ENCODE peak calls at places on chromosomes 5 and 9, in eight cellular contexts. M is left ventricle myocardium inferior; C is stomach; J is CD4-positive, CD25-positive, alpha-beta regulatory T cell; S is AG04450; K is RWPE1; O is psoas muscle; Z is tibial artery. W is an unnamed sample.

GRCh38 chr5:72947523-72947922 is 8.3 kb upstream of the FCHO2 start:
- DNase-seq in O (no peak), C (no peak), S (no peak), M (no peak), Z (no peak), K (no peak), J (no peak), W (no peak)

GRCh38 chr9:83432104-83432627 is 106.0 kb downstream of the FRMD3 start:
- DNase-seq in Z (peak; percentile 62), J (no peak), C (peak; percentile 97), M (peak; percentile 82), K (no peak), O (peak; percentile 66), S (no peak), W (no peak)

GRCh38 chr5:65646938-65647337 is 22.1 kb downstream of the SHLD3 start:
- DNase-seq in O (no peak), K (no peak), M (no peak), Z (no peak), S (no peak), C (no peak), J (no peak), W (no peak)

GRCh38 chr9:121966706-121967105 is 126.4 kb downstream of the TTLL11 start:
- DNase-seq in Z (no peak), K (no peak), O (no peak), C (no peak), J (no peak), M (no peak), S (no peak), W (no peak)

GRCh38 chr5:34957857-34958690 is 28.7 kb downstream of the DNAJC21 start:
- DNase-seq in C (no peak), Z (no peak), S (no peak), K (peak; percentile 36), O (no peak), J (no peak), M (no peak), W (no peak)

GRCh38 chr5:167050568-167051214 is 1240.8 kb upstream of the WWC1 start:
- DNase-seq in M (no peak), O (no peak), Z (no peak), K (no peak), S (no peak), J (no peak), C (no peak), W (no peak)

GRCh38 chr5:57493034-57493433 is 10.4 kb upstream of the ACTBL2 start:
- DNase-seq in C (no peak), J (no peak), K (no peak), O (no peak), S (no peak), M (no peak), Z (no peak), W (no peak)

GRCh38 chr9:131290039-131290766 is 680 bp downstream of the PLPP7 start:
- DNase-seq in K (no peak), J (no peak), M (no peak), S (no peak), O (peak; percentile 55), C (no peak), Z (no peak), W (no peak)

GRCh38 chr5:119355244-119355635 is 579 bp upstream of the TNFAIP8 start:
- DNase-seq in S (no peak), Z (no peak), K (peak; percentile 86), O (no peak), J (peak; percentile 24), C (peak; percentile 58), M (no peak), W (no peak)

GRCh38 chr9:18338042-18338441 is 135.9 kb upstream of the ADAMTSL1 start:
- DNase-seq in M (no peak), Z (no peak), C (no peak), S (no peak), O (no peak), K (no peak), J (no peak), W (no peak)

GRCh38 chr5:126395198-126395597 is 28.0 kb upstream of the GRAMD2B start:
- DNase-seq in C (no peak), S (no peak), K (no peak), Z (no peak), M (no peak), J (no peak), O (no peak), W (no peak)

GRCh38 chr9:92948032-92948534 is 760 bp downstream of the FGD3 start:
- DNase-seq in C (no peak), M (no peak), K (no peak), Z (no peak), O (no peak), J (no peak), S (no peak), W (no peak)

GRCh38 chr5:88251048-88251711 is 17.5 kb downstream of the TMEM161B start:
- DNase-seq in J (peak; percentile 6), Z (no peak), S (no peak), K (no peak), O (no peak), C (no peak), M (no peak), W (no peak)

GRCh38 chr5:119274024-119274766 is 81.6 kb upstream of the TNFAIP8 start:
- DNase-seq in C (no peak), Z (no peak), O (no peak), M (no peak), S (no peak), J (no peak), K (peak; percentile 92), W (no peak)

GRCh38 chr9:130189840-130190239 is 17.6 kb downstream of the NCS1 start:
- DNase-seq in J (no peak), Z (no peak), S (peak; percentile 76), O (no peak), C (no peak), K (no peak), M (no peak), W (no peak)

GRCh38 chr5:13201022-13201421 is 743.5 kb downstream of the DNAH5 start:
- DNase-seq in C (no peak), J (no peak), Z (no peak), K (no peak), O (no peak), S (no peak), M (no peak), W (no peak)

GRCh38 chr5:119022017-119022745 is 33.8 kb upstream of the DTWD2 start:
- DNase-seq in K (peak; percentile 57), M (no peak), C (no peak), J (no peak), Z (no peak), O (no peak), S (peak; percentile 15), W (no peak)

GRCh38 chr9:32823101-32823500 is 39.8 kb downstream of the TMEM215 start:
- DNase-seq in J (no peak), C (no peak), M (no peak), Z (no peak), S (no peak), K (no peak), O (no peak), W (no peak)

GRCh38 chr5:7329712-7330111 is 66.2 kb upstream of the ADCY2 start:
- DNase-seq in C (no peak), J (no peak), M (no peak), K (no peak), S (no peak), Z (no peak), O (no peak), W (no peak)

GRCh38 chr5:180598316-180598701 is 7.0 kb upstream of the SCGB3A1 start:
- DNase-seq in C (peak; percentile 2), J (no peak), M (no peak), K (no peak), S (no peak), Z (no peak), O (no peak), W (no peak)

GRCh38 chr5:3584724-3585531 is 10.7 kb upstream of the IRX1 start:
- DNase-seq in S (no peak), Z (no peak), J (no peak), K (no peak), C (no peak), O (no peak), M (no peak), W (no peak)

GRCh38 chr5:87751801-87752200 is 339.1 kb upstream of the CCNH start:
- DNase-seq in K (no peak), S (no peak), C (no peak), J (no peak), M (no peak), O (no peak), Z (no peak), W (no peak)

DNA sequence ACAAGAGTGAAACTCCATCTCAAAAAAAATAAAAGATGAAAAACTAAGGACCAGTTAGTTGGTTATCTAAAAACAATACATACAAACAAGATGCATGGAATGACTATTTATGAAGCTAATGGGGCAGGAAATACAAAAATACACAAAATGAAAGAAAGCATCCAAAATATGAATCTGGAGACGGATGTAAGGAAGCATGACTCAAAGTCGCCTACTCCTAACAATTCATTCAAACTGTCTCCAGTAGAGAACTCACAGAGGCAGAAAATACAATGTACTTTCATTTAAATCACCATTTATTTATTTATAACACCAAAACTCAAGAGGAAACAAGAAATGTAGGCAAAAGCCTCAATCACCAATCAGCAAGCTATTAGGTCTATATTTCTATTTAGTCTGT is 68.4 kb downstream of the SCAI start:
- DNase-seq in O (no peak), C (no peak), K (no peak), J (no peak), Z (no peak), S (no peak), M (no peak), W (no peak)
- H3K27ac ChIP-seq in O (no peak overlapping the region), C (no peak overlapping the region), K (no peak overlapping the region), J (no peak overlapping the region), Z (no peak overlapping the region), S (no peak overlapping the region), M (no peak overlapping the region), W (no peak overlapping the region)

GRCh38 chr9:2036844-2037243 is 21.7 kb downstream of the SMARCA2 start:
- DNase-seq in J (no peak), O (no peak), K (no peak), Z (no peak), M (no peak), C (no peak), S (no peak), W (no peak)
- H3K27ac ChIP-seq in J (no peak overlapping the region), O (no peak overlapping the region), K (no peak overlapping the region), Z (no peak overlapping the region), M (no peak overlapping the region), C (no peak overlapping the region), S (no peak overlapping the region), W (no peak overlapping the region)

GRCh38 chr5:111345731-111346130 is 121.5 kb downstream of the CAMK4 start:
- DNase-seq in Z (no peak), K (no peak), M (no peak), C (no peak), S (no peak), O (no peak), J (no peak), W (no peak)
- H3K27ac ChIP-seq in Z (no peak overlapping the region), K (no peak overlapping the region), M (no peak overlapping the region), C (no peak overlapping the region), S (no peak overlapping the region), O (no peak overlapping the region), J (no peak overlapping the region), W (no peak overlapping the region)

GRCh38 chr9:79629721-79630120 is 58.0 kb downstream of the TLE4 start:
- DNase-seq in J (no peak), M (no peak), O (no peak), C (no peak), K (no peak), S (no peak), Z (no peak), W (no peak)

GRCh38 chr9:79632060-79632459 is 60.3 kb downstream of the TLE4 start:
- DNase-seq in C (no peak), S (no peak), O (no peak), K (no peak), M (no peak), Z (no peak), J (no peak), W (no peak)

GRCh38 chr9:79633558-79633957 is 61.8 kb downstream of the TLE4 start:
- DNase-seq in O (no peak), K (no peak), C (no peak), S (no peak), Z (no peak), M (no peak), J (no peak), W (no peak)

GRCh38 chr9:79630521-79631403 is 59.0 kb downstream of the TLE4 start:
- DNase-seq in C (no peak), Z (no peak), K (no peak), O (no peak), J (no peak), M (no peak), S (no peak), W (no peak)
- H3K27ac ChIP-seq in C (no peak overlapping the region), Z (no peak overlapping the region), K (no peak overlapping the region), O (no peak overlapping the region), J (no peak overlapping the region), M (no peak overlapping the region), S (no peak overlapping the region), W (no peak overlapping the region)